ENCODE peak calls at places on chromosomes 1 and 21, in eight cellular contexts. V, N, Q, X, I, Z, U and C are unnamed samples.

GRCh38 chr1:200963076-200963475 is 60.4 kb downstream of the KIF21B start:
- DNase-seq in V (no peak), N (no peak), Q (peak), X (no peak), I (no peak), Z (peak), U (no peak), C (no peak)

GRCh38 chr1:17922833-17923232 is 167.7 kb downstream of the ACTL8 start:
- DNase-seq in V (peak), N (peak), Q (peak), X (peak), I (peak), Z (no peak), U (no peak), C (no peak)

GRCh38 chr1:83098791-83099190 is 900.1 kb downstream of the TTLL7 start:
- DNase-seq in V (no peak), N (no peak), Q (no peak), X (no peak), I (no peak), Z (no peak), U (peak), C (no peak)

GRCh38 chr1:229803601-229804217 is 177.7 kb downstream of the URB2 start:
- DNase-seq in V (no peak), N (no peak), Q (no peak), X (no peak), I (no peak), Z (no peak), U (peak), C (no peak)

GRCh38 chr1:156467906-156468305 is 32.7 kb downstream of the MEF2D start:
- DNase-seq in V (no peak), N (no peak), Q (no peak), X (no peak), I (no peak), Z (no peak), U (peak), C (no peak)

GRCh38 chr1:243748706-243749283 is 101.2 kb downstream of the AKT3 start:
- DNase-seq in V (no peak), N (peak), Q (no peak), X (no peak), I (peak), Z (no peak), U (peak), C (peak)

GRCh38 chr1:43835141-43836021 is 98.2 kb upstream of the ARTN start:
- DNase-seq in V (no peak), N (no peak), Q (peak), X (peak), I (peak), Z (no peak), U (peak), C (no peak)

GRCh38 chr1:17915511-17916205 is 160.5 kb downstream of the ACTL8 start:
- DNase-seq in V (no peak), N (no peak), Q (no peak), X (no peak), I (no peak), Z (no peak), U (no peak), C (no peak)

GRCh38 chr1:228142616-228143203 is 2.6 kb downstream of the GUK1 start:
- DNase-seq in V (no peak), N (no peak), Q (no peak), X (no peak), I (no peak), Z (no peak), U (no peak), C (peak)

GRCh38 chr1:111731956-111732355 is 7.2 kb downstream of the INKA2 start:
- DNase-seq in V (no peak), N (no peak), Q (no peak), X (no peak), I (no peak), Z (peak), U (no peak), C (no peak)

GRCh38 chr1:119713538-119714456 is 2.1 kb downstream of the PHGDH start:
- DNase-seq in V (no peak), N (peak), Q (no peak), X (no peak), I (peak), Z (peak), U (peak), C (no peak)

GRCh38 chr1:177385760-177386698 is 215.3 kb downstream of the BRINP2 start:
- DNase-seq in V (no peak), N (peak), Q (no peak), X (no peak), I (no peak), Z (no peak), U (no peak), C (no peak)

GRCh38 chr1:1610796-1611597 is 4.3 kb upstream of the MIB2 start:
- DNase-seq in V (peak), N (no peak), Q (peak), X (no peak), I (no peak), Z (no peak), U (no peak), C (no peak)

GRCh38 chr1:51237714-51238403 is 1.8 kb downstream of the RNF11 start:
- DNase-seq in V (no peak), N (peak), Q (no peak), X (no peak), I (peak), Z (no peak), U (peak), C (no peak)

GRCh38 chr1:224779491-224780020 is 149.9 kb upstream of the DNAH14 start:
- DNase-seq in V (no peak), N (no peak), Q (no peak), X (no peak), I (no peak), Z (no peak), U (no peak), C (no peak)

GRCh38 chr1:9289090-9289534 is 3.6 kb upstream of the SPSB1 start:
- DNase-seq in V (peak), N (peak), Q (peak), X (peak), I (peak), Z (no peak), U (peak), C (no peak)

GRCh38 chr1:62139410-62139809 is 55.2 kb upstream of the L1TD1 start:
- DNase-seq in V (no peak), N (no peak), Q (no peak), X (no peak), I (no peak), Z (no peak), U (no peak), C (no peak)

GRCh38 chr21:41817228-41817627 is 50.4 kb upstream of the RIPK4 start:
- DNase-seq in V (no peak), N (peak), Q (no peak), X (peak), I (peak), Z (peak), U (peak), C (peak)

GRCh38 chr1:23424171-23424959 is at the start of gene TCEA3:
- DNase-seq in V (peak), N (peak), Q (no peak), X (peak), I (no peak), Z (no peak), U (no peak), C (peak)

GRCh38 chr21:45236481-45236880 is 51.2 kb downstream of the POFUT2 start:
- DNase-seq in V (no peak), N (no peak), Q (no peak), X (no peak), I (no peak), Z (no peak), U (no peak), C (no peak)
- TF ChIP-seq CTCF in V (no peak), N (no peak), Q (no peak), X (no peak), I (no peak), Z (no peak), U (no peak), C (no peak)

GRCh38 chr1:236209185-236209584 is 66.8 kb downstream of the GPR137B start:
- DNase-seq in V (no peak), N (no peak), Q (no peak), X (no peak), I (no peak), Z (no peak), U (no peak), C (no peak)
- TF ChIP-seq CTCF in V (no peak), N (no peak), Q (no peak), X (no peak), I (no peak), Z (no peak), U (no peak), C (no peak)

GRCh38 chr1:109396971-109397370 is 747 bp downstream of the SORT1 start:
- DNase-seq in V (no peak), N (no peak), Q (no peak), X (no peak), I (no peak), Z (no peak), U (peak), C (peak)

GRCh38 chr1:109399326-109399957 is 1.7 kb upstream of the SORT1 start:
- DNase-seq in V (no peak), N (peak), Q (no peak), X (no peak), I (peak), Z (no peak), U (peak), C (peak)

GRCh38 chr1:109398343-109399225 is 866 bp upstream of the SORT1 start:
- DNase-seq in V (no peak), N (no peak), Q (no peak), X (no peak), I (no peak), Z (no peak), U (peak), C (no peak)

GRCh38 chr1:109396513-109396839 is 1.2 kb downstream of the SORT1 start:
- DNase-seq in V (no peak), N (no peak), Q (no peak), X (no peak), I (no peak), Z (no peak), U (no peak), C (no peak)

GRCh38 chr1:109397451-109398342 is at the start of gene SORT1:
- DNase-seq in V (peak), N (peak), Q (peak), X (peak), I (peak), Z (peak), U (peak), C (peak)
- TF ChIP-seq CTCF in V (no peak), N (no peak), Q (no peak), X (no peak), I (no peak), Z (no peak), U (peak), C (no peak)

DNA sequence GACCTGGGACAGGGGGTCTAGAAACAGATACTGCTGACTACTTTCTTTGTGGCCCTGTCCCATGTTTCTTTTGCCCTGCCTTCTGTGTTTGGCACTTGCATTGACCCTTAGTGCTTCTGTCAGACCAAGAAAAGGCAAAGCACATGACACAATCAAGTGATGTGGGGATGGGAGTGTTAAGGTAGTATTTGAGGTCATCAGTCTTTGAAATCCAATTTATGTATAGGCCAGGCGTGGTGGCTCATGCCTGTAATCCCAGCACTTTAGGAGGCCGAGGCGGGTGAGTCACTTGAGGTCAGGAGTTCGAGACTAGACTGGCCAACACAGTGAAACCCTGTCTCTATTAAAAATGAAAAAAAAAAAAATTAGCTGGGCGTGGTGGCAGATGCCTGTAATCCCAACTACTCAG is 26.0 kb downstream of the SERBP1 start:
- DNase-seq in V (no peak), N (no peak), Q (no peak), X (no peak), I (peak), Z (no peak), U (peak), C (no peak)
- TF ChIP-seq CTCF in V (no peak), N (no peak), Q (no peak), X (no peak), I (no peak), Z (no peak), U (no peak), C (no peak)